ENCODE peak calls at places on chromosomes 4 and X, in seven cellular contexts. K is mesendoderm, H is H9, B is mesenchymal stem cell, U is trophoblast cell, M is IMR-90, V is H1. A is an unnamed sample.
A peak's percentile ranks its signal among the peaks of the same experiment; 100 is the strongest.

GRCh38 chr4:135824759-135825331 is 1623.3 kb upstream of the PABPC4L start:
- DNase-seq in K (no peak), H (no peak), B (no peak), U (no peak), M (no peak), V (no peak), A (no peak)

GRCh38 chr4:153211986-153212720 is 7.9 kb downstream of the TRIM2 start:
- DNase-seq in K (no peak), H (no peak), B (peak; percentile 85), U (no peak), M (peak; percentile 77), V (no peak), A (no peak)

GRCh38 chr4:6965329-6965728 is 55.7 kb downstream of the TBC1D14 start:
- DNase-seq in K (no peak), H (no peak), B (no peak), U (no peak), M (no peak), V (no peak), A (no peak)

GRCh38 chrX:48957477-48957826 is at the start of gene OTUD5:
- DNase-seq in K (no peak), H (no peak), B (no peak), U (no peak), M (no peak), V (no peak), A (no peak)

GRCh38 chrX:21728276-21728968 is 29.5 kb downstream of the SMPX start:
- DNase-seq in K (no peak), H (no peak), B (no peak), U (no peak), M (no peak), V (no peak), A (no peak)

GRCh38 chrX:68440940-68441339 is 7.6 kb upstream of the OPHN1 start:
- DNase-seq in K (no peak), H (no peak), B (peak; percentile 59), U (no peak), M (peak; percentile 68), V (no peak), A (no peak)

GRCh38 chr4:8725071-8725841 is 132.7 kb downstream of the CPZ start:
- DNase-seq in K (peak; percentile 9), H (peak; percentile 47), B (no peak), U (no peak), M (no peak), V (no peak), A (no peak)

GRCh38 chrX:152819732-152820131 is 10.8 kb downstream of the CETN2 start:
- DNase-seq in K (no peak), H (no peak), B (no peak), U (no peak), M (peak; percentile 79), V (no peak), A (no peak)

GRCh38 chr4:95742872-95743271 is 97.0 kb upstream of the PDHA2 start:
- DNase-seq in K (no peak), H (no peak), B (no peak), U (no peak), M (no peak), V (no peak), A (no peak)

GRCh38 chrX:153627675-153628111 is 19.3 kb upstream of the DUSP9 start:
- DNase-seq in K (no peak), H (no peak), B (no peak), U (peak; percentile 91), M (no peak), V (no peak), A (no peak)

GRCh38 chr4:56505269-56506109 is at the start of gene ARL9:
- DNase-seq in K (peak; percentile 90), H (peak; percentile 80), B (peak; percentile 70), U (peak; percentile 37), M (peak; percentile 40), V (peak; percentile 49), A (peak; percentile 37)
- H3K4ac ChIP-seq in K (no peak within 1 kb of the TSS), H (no peak within 1 kb of the TSS), B (no peak within 1 kb of the TSS), U (no peak within 1 kb of the TSS), M (peak within 1 kb of the TSS; percentile 81), V (no peak within 1 kb of the TSS), A (no peak within 1 kb of the TSS)

DNA sequence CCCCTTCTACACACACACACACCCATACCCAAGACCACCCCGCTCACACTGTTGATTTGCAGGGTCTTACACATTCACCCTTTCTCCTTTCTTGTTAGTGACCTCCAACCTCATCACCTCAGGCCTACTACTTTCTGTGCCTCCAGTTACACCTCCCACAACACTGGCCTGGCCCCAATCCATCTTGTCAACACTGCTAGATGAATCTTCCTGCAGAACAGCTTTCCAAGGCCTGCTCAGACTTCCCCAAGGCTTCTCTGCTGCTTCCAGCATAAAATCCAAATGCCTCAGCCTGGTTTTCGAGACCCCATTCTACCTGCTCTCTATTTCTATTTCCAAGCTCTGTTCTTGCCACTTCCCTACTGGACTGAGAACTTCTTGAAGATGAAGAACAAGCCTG is 79.9 kb downstream of the NHSL2 start:
- DNase-seq in K (no peak), H (no peak), B (no peak), U (no peak), M (no peak), V (no peak), A (no peak)
- H3K4me1 ChIP-seq in K (peaks cover 6% of the 10 kb centered on the region), H (peaks cover 4% of the 10 kb centered on the region), B (peaks cover 9% of the 10 kb centered on the region), U (peaks cover 21% of the 10 kb centered on the region), M (no peaks in the 10 kb centered on the region), V (peaks cover 7% of the 10 kb centered on the region), A (peaks cover 20% of the 10 kb centered on the region)

DNA sequence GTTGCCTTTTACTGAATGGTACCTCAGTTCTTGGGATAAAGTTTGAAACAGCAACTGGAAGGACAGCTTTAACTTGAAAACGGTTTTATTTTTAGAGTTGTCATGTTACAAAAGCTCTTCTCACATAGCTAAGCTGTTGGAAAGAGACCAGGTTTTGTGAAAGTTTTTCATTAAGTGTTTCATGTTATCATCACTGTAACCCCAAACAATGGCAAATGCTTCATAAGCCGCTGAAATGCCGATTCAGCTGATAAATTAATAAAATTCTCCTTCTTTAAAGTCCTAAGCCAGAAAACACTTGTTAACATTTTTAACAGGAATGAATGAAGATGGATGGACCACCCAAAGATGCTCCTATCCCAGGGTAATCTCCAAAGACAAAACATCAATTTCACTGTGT is 76.1 kb upstream of the IRF2 start:
- DNase-seq in K (no peak), H (no peak), B (no peak), U (no peak), M (no peak), V (no peak), A (no peak)
- H3K9ac ChIP-seq in K (no peak overlapping the region), H (no peak overlapping the region), B (peak overlapping the region; percentile 31), U (no peak overlapping the region), M (no peak overlapping the region), V (no peak overlapping the region), A (no peak overlapping the region)

DNA sequence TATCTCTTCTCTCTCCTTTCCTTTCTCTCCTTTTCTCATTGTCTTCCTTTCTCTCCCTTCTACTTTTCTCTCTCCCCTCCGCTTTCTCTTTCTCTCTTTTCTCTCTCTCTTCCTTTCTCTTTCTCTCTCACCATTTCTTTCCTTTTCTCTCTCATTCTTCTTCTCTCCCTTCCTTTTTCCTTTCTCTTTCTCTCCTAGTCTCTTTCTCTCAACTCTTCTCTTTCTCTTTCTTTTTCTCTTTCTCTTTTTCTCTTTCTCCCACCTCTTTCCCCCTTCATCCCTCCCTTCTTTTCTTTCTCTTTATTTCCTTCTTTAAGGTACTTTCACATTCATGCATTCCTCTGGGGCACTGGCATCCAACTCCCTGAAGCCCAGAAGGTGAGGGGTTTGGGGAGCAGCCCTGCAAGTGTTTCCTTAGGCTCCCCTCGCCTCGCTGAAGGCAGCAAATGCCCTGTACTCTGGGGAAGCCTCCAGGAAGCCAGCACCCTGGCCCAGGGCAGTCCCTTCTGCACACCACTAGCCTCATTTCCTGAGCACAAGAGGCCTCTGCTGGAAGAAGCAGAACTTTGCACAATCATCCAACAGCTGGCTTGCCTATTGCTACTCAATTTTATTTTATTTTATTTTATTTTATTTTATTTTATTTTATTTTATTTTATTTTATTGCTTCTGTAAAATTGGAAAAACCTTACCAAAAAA is 124.2 kb downstream of the NFKB1 start:
- DNase-seq in K (peak; percentile 62), H (peak; percentile 64), B (peak; percentile 51), U (no peak), M (peak; percentile 54), V (no peak), A (no peak)
- H3K4ac ChIP-seq in K (no peak overlapping the region), H (no peak overlapping the region), B (no peak overlapping the region), U (peak overlapping the region; percentile 58), M (no peak overlapping the region), V (no peak overlapping the region), A (no peak overlapping the region)

DNA sequence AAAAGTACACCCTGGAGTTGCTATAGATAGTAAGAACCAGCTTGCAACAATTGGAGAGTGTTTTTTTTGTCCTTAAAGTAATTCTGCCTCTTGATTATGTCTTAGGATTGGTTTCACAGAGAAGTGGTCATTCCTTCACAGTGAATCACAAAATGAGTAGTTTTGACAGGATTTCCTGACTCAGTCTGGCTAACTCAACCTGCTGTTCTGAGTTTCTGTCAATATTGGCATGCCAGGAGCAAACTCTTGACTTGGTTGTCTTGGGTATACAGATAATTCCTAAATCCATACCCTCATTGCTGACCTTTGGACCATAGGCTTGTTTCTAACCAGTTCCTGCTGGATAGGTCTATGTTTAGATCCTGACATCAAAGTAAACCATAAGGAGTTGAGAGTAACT is 9.4 kb downstream of the FHIP1A start:
- DNase-seq in K (peak; percentile 57), H (no peak), B (peak; percentile 81), U (no peak), M (peak; percentile 84), V (no peak), A (no peak)
- H3K4me1 ChIP-seq in K (no peaks in the 10 kb centered on the region), H (peaks cover 9% of the 10 kb centered on the region), B (peaks cover 10% of the 10 kb centered on the region), U (peaks cover 2% of the 10 kb centered on the region), M (no peaks in the 10 kb centered on the region), V (no peaks in the 10 kb centered on the region), A (no peaks in the 10 kb centered on the region)